ENCODE peak calls at places on chromosomes 13 and 19, in ten cellular contexts. One of them, this sample, is unnamed.

GRCh38 chr13:30711375-30711774 is 24.0 kb upstream of the ALOX5AP start:
- DNase-seq in K562: no peak
- DNase-seq in sigmoid colon: no peak
- DNase-seq in stomach: no peak
- DNase-seq in breast epithelium: no peak
- DNase-seq in SK-N-SH: no peak
- DNase-seq in suprapubic skin: no peak
- DNase-seq in endothelial cell of umbilical vein: no peak
- DNase-seq in HCT116: no peak
- DNase-seq in H1: no peak
- DNase-seq in this sample: no peak

GRCh38 chr19:57934820-57935665 is at the start of gene ZNF418:
- DNase-seq in K562: peak
- DNase-seq in sigmoid colon: peak
- DNase-seq in stomach: peak
- DNase-seq in breast epithelium: peak
- DNase-seq in SK-N-SH: no peak
- DNase-seq in suprapubic skin: no peak
- DNase-seq in endothelial cell of umbilical vein: peak
- DNase-seq in HCT116: no peak
- DNase-seq in H1: peak
- DNase-seq in this sample: peak

GRCh38 chr13:71417205-71417604 is 449.8 kb downstream of the DACH1 start:
- DNase-seq in K562: no peak
- DNase-seq in sigmoid colon: no peak
- DNase-seq in stomach: no peak
- DNase-seq in breast epithelium: no peak
- DNase-seq in SK-N-SH: no peak
- DNase-seq in suprapubic skin: no peak
- DNase-seq in endothelial cell of umbilical vein: peak
- DNase-seq in HCT116: no peak
- DNase-seq in H1: no peak
- DNase-seq in this sample: no peak

GRCh38 chr13:49443327-49443688 is 556 bp downstream of the CAB39L start:
- DNase-seq in K562: no peak
- DNase-seq in sigmoid colon: no peak
- DNase-seq in stomach: no peak
- DNase-seq in breast epithelium: no peak
- DNase-seq in SK-N-SH: peak
- DNase-seq in suprapubic skin: no peak
- DNase-seq in endothelial cell of umbilical vein: peak
- DNase-seq in HCT116: no peak
- DNase-seq in H1: no peak
- DNase-seq in this sample: no peak

GRCh38 chr13:99367106-99367616 is 60.0 kb upstream of the GPR183 start:
- DNase-seq in K562: no peak
- DNase-seq in sigmoid colon: no peak
- DNase-seq in stomach: no peak
- DNase-seq in breast epithelium: no peak
- DNase-seq in SK-N-SH: no peak
- DNase-seq in suprapubic skin: peak
- DNase-seq in endothelial cell of umbilical vein: no peak
- DNase-seq in HCT116: no peak
- DNase-seq in H1: peak
- DNase-seq in this sample: no peak

GRCh38 chr13:20980420-20980819 is 77.9 kb upstream of the XPO4 start:
- DNase-seq in K562: no peak
- DNase-seq in sigmoid colon: no peak
- DNase-seq in stomach: no peak
- DNase-seq in breast epithelium: no peak
- DNase-seq in SK-N-SH: no peak
- DNase-seq in suprapubic skin: peak
- DNase-seq in endothelial cell of umbilical vein: no peak
- DNase-seq in HCT116: no peak
- DNase-seq in H1: no peak
- DNase-seq in this sample: no peak

GRCh38 chr19:18607222-18608101 is 863 bp upstream of the CRLF1 start:
- DNase-seq in K562: peak
- DNase-seq in sigmoid colon: no peak
- DNase-seq in stomach: no peak
- DNase-seq in breast epithelium: no peak
- DNase-seq in SK-N-SH: peak
- DNase-seq in suprapubic skin: no peak
- DNase-seq in endothelial cell of umbilical vein: no peak
- DNase-seq in HCT116: no peak
- DNase-seq in H1: peak
- DNase-seq in this sample: no peak

GRCh38 chr19:6772028-6772865 is at the start of gene VAV1:
- DNase-seq in K562: peak
- DNase-seq in sigmoid colon: no peak
- DNase-seq in stomach: peak
- DNase-seq in breast epithelium: no peak
- DNase-seq in SK-N-SH: peak
- DNase-seq in suprapubic skin: peak
- DNase-seq in endothelial cell of umbilical vein: no peak
- DNase-seq in HCT116: no peak
- DNase-seq in H1: no peak
- DNase-seq in this sample: peak

GRCh38 chr13:105083986-105084385 is 1451.5 kb downstream of the EFNB2 start:
- DNase-seq in K562: no peak
- DNase-seq in sigmoid colon: no peak
- DNase-seq in stomach: no peak
- DNase-seq in breast epithelium: no peak
- DNase-seq in SK-N-SH: peak
- DNase-seq in suprapubic skin: no peak
- DNase-seq in endothelial cell of umbilical vein: no peak
- DNase-seq in HCT116: no peak
- DNase-seq in H1: no peak
- DNase-seq in this sample: no peak

GRCh38 chr13:110329258-110329657 is 22.2 kb downstream of the COL4A2 start:
- DNase-seq in K562: no peak
- DNase-seq in sigmoid colon: peak
- DNase-seq in stomach: no peak
- DNase-seq in breast epithelium: no peak
- DNase-seq in SK-N-SH: no peak
- DNase-seq in suprapubic skin: no peak
- DNase-seq in endothelial cell of umbilical vein: no peak
- DNase-seq in HCT116: no peak
- DNase-seq in H1: no peak
- DNase-seq in this sample: no peak

GRCh38 chr19:2767688-2768087 is 15.4 kb downstream of the SGTA start:
- DNase-seq in K562: no peak
- DNase-seq in sigmoid colon: no peak
- DNase-seq in stomach: no peak
- DNase-seq in breast epithelium: no peak
- DNase-seq in SK-N-SH: no peak
- DNase-seq in suprapubic skin: no peak
- DNase-seq in endothelial cell of umbilical vein: no peak
- DNase-seq in HCT116: no peak
- DNase-seq in H1: no peak
- DNase-seq in this sample: peak

GRCh38 chr19:2769218-2769617 is 13.9 kb downstream of the SGTA start:
- DNase-seq in K562: no peak
- DNase-seq in sigmoid colon: no peak
- DNase-seq in stomach: no peak
- DNase-seq in breast epithelium: no peak
- DNase-seq in SK-N-SH: no peak
- DNase-seq in suprapubic skin: no peak
- DNase-seq in endothelial cell of umbilical vein: no peak
- DNase-seq in HCT116: no peak
- DNase-seq in H1: no peak
- DNase-seq in this sample: no peak

GRCh38 chr19:2771786-2772674 is 11.0 kb downstream of the SGTA start:
- DNase-seq in K562: no peak
- DNase-seq in sigmoid colon: no peak
- DNase-seq in stomach: no peak
- DNase-seq in breast epithelium: no peak
- DNase-seq in SK-N-SH: no peak
- DNase-seq in suprapubic skin: no peak
- DNase-seq in endothelial cell of umbilical vein: no peak
- DNase-seq in HCT116: no peak
- DNase-seq in H1: no peak
- DNase-seq in this sample: peak

GRCh38 chr19:2768365-2769132 is 14.5 kb downstream of the SGTA start:
- DNase-seq in K562: no peak
- DNase-seq in sigmoid colon: no peak
- DNase-seq in stomach: no peak
- DNase-seq in breast epithelium: no peak
- DNase-seq in SK-N-SH: no peak
- DNase-seq in suprapubic skin: no peak
- DNase-seq in endothelial cell of umbilical vein: no peak
- DNase-seq in HCT116: no peak
- DNase-seq in H1: no peak
- DNase-seq in this sample: peak

DNA sequence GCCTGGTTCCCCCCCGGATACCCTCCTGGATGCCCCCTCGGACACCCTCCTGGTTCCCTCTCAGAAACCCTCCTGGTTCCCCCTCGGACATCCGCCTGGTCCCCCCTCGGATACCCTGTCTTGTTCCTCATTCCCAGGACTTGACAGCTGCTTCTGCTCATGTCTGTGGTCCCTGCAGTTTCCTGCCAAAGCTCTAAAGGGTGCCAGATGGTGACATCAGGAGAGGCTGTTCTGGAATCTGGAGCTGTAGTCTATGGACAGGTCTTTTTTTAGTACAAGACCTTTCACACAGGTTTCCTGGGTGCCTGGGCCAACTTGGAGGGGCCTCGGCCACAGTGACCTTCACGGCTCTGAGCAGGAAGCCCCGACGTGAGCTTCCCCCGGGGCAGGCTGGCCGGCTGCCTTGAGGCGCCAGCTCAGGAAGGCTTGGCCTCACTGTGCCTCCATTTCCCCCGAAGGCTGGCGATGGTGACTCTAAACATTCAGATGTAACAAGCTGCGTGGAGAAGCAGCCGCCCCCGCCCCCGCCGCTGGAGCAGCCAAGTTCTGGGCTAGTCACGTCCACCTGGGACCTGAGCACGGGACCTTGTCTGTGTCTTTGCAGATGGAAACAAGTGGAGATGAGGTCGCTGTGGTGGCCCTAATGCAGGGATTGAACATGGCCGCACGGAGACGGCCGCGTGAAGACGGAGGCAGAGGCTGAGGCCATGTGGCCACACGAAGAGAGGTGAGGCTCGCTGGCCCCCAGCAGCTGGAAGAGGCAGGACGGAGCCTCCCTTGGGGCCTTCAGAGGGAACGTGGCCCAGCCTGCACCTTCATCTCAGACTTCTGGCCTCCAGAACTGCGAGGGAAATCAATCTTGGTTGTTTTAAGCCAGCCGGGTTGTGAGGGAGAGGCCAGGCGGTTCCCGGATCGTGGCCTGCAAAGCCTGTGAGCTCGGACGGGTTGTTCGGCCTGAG is 12.7 kb downstream of the SGTA start:
- DNase-seq in K562: no peak
- DNase-seq in sigmoid colon: peak
- DNase-seq in stomach: no peak
- DNase-seq in breast epithelium: no peak
- DNase-seq in SK-N-SH: no peak
- DNase-seq in suprapubic skin: no peak
- DNase-seq in endothelial cell of umbilical vein: no peak
- DNase-seq in HCT116: no peak
- DNase-seq in H1: no peak
- DNase-seq in this sample: peak
- TF ChIP-seq POLR2AphosphoS5 in K562: no peak
- TF ChIP-seq POLR2AphosphoS5 in sigmoid colon: peak
- TF ChIP-seq POLR2AphosphoS5 in stomach: no peak
- TF ChIP-seq POLR2AphosphoS5 in breast epithelium: no peak
- TF ChIP-seq POLR2AphosphoS5 in SK-N-SH: no peak
- TF ChIP-seq POLR2AphosphoS5 in suprapubic skin: no peak
- TF ChIP-seq POLR2AphosphoS5 in endothelial cell of umbilical vein: no peak
- TF ChIP-seq POLR2AphosphoS5 in HCT116: no peak
- TF ChIP-seq POLR2AphosphoS5 in H1: no peak
- TF ChIP-seq POLR2AphosphoS5 in this sample: peak

GRCh38 chr19:19627716-19628498 is at the start of gene LPAR2:
- DNase-seq in K562: no peak
- DNase-seq in sigmoid colon: no peak
- DNase-seq in stomach: peak
- DNase-seq in breast epithelium: peak
- DNase-seq in SK-N-SH: peak
- DNase-seq in suprapubic skin: no peak
- DNase-seq in endothelial cell of umbilical vein: no peak
- DNase-seq in HCT116: peak
- DNase-seq in H1: peak
- DNase-seq in this sample: peak
- TF ChIP-seq POLR2AphosphoS5 in K562: no peak
- TF ChIP-seq POLR2AphosphoS5 in sigmoid colon: no peak
- TF ChIP-seq POLR2AphosphoS5 in stomach: no peak
- TF ChIP-seq POLR2AphosphoS5 in breast epithelium: no peak
- TF ChIP-seq POLR2AphosphoS5 in SK-N-SH: no peak
- TF ChIP-seq POLR2AphosphoS5 in suprapubic skin: no peak
- TF ChIP-seq POLR2AphosphoS5 in endothelial cell of umbilical vein: peak
- TF ChIP-seq POLR2AphosphoS5 in HCT116: peak
- TF ChIP-seq POLR2AphosphoS5 in H1: peak
- TF ChIP-seq POLR2AphosphoS5 in this sample: peak

GRCh38 chr13:64480206-64480605 is 2749.9 kb downstream of the PCDH9 start:
- DNase-seq in K562: no peak
- DNase-seq in sigmoid colon: no peak
- DNase-seq in stomach: no peak
- DNase-seq in breast epithelium: no peak
- DNase-seq in SK-N-SH: no peak
- DNase-seq in suprapubic skin: no peak
- DNase-seq in endothelial cell of umbilical vein: no peak
- DNase-seq in HCT116: no peak
- DNase-seq in H1: no peak
- DNase-seq in this sample: no peak
- TF ChIP-seq POLR2AphosphoS5 in K562: no peak
- TF ChIP-seq POLR2AphosphoS5 in sigmoid colon: no peak
- TF ChIP-seq POLR2AphosphoS5 in stomach: no peak
- TF ChIP-seq POLR2AphosphoS5 in breast epithelium: no peak
- TF ChIP-seq POLR2AphosphoS5 in SK-N-SH: no peak
- TF ChIP-seq POLR2AphosphoS5 in suprapubic skin: no peak
- TF ChIP-seq POLR2AphosphoS5 in endothelial cell of umbilical vein: no peak
- TF ChIP-seq POLR2AphosphoS5 in HCT116: no peak
- TF ChIP-seq POLR2AphosphoS5 in H1: no peak
- TF ChIP-seq POLR2AphosphoS5 in this sample: no peak

DNA sequence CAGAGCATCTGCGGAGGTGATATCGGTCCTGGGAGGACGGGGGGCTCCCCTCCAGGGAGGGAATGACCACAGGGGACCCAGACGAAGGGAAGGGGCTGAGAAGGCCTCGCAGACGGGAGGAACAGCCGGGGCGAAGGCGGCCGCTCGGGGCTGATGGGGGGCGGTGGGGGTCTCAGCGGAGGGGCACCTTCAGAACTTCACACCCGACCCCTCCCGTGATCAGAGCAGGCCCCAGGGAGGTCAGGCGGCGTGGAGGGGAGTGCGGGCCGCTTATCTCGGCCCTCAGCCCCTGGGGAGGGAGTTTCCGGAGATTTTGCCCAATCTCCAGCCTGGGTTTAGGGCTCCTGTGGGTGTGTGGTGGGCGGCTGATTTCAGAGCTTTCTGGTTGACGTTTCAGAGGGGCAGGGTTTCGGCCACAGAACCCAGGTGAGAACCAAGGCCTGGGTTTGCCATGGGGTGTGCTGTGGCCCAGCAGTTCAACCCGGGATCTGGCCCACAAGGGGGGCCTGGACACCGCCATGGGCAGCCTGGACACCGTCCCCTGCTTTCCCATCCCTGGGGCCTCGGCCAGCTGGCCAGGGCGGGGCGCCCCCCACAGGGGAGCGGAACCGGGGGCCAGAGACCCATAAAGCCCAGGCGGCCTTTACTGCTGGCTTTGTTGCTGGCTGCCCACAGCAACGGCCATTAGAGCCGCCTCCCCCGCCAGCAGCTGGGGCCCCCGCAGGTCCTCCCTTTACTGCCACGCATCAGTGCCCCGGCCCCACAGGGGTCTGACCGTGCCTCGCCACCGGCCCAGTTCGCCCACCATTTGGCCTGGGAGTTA is 29.0 kb downstream of the ARID3A start:
- DNase-seq in K562: peak
- DNase-seq in sigmoid colon: no peak
- DNase-seq in stomach: no peak
- DNase-seq in breast epithelium: no peak
- DNase-seq in SK-N-SH: no peak
- DNase-seq in suprapubic skin: no peak
- DNase-seq in endothelial cell of umbilical vein: no peak
- DNase-seq in HCT116: no peak
- DNase-seq in H1: no peak
- DNase-seq in this sample: no peak
- TF ChIP-seq POLR2AphosphoS5 in K562: peak
- TF ChIP-seq POLR2AphosphoS5 in sigmoid colon: no peak
- TF ChIP-seq POLR2AphosphoS5 in stomach: no peak
- TF ChIP-seq POLR2AphosphoS5 in breast epithelium: no peak
- TF ChIP-seq POLR2AphosphoS5 in SK-N-SH: no peak
- TF ChIP-seq POLR2AphosphoS5 in suprapubic skin: no peak
- TF ChIP-seq POLR2AphosphoS5 in endothelial cell of umbilical vein: no peak
- TF ChIP-seq POLR2AphosphoS5 in HCT116: no peak
- TF ChIP-seq POLR2AphosphoS5 in H1: no peak
- TF ChIP-seq POLR2AphosphoS5 in this sample: no peak

This sample was measured in spleen.